ENCODE peak calls at places on chromosomes 3 and 15, in eight cellular contexts. S is GM12865, J is glutamatergic neuron, G is left lung, L is transverse colon, B is pancreas, I is colonic mucosa, F is esophagus squamous epithelium. M is an unnamed sample.
A peak's percentile ranks its signal among the peaks of the same experiment; 100 is the strongest.

GRCh38 chr3:168040624-168041208 is 55.0 kb downstream of the GOLIM4 start:
- DNase-seq in S (peak; percentile 52), J (no peak), G (no peak), L (no peak), B (no peak), I (no peak), F (no peak), M (peak; percentile 22)

GRCh38 chr3:45409921-45410320 is 21.5 kb downstream of the LARS2 start:
- DNase-seq in S (no peak), J (no peak), G (no peak), L (no peak), B (no peak), I (no peak), F (no peak), M (no peak)

GRCh38 chr15:73924258-73924921 is 1.9 kb upstream of the LOXL1 start:
- DNase-seq in S (no peak), J (peak; percentile 74), G (no peak), L (no peak), B (peak; percentile 49), I (no peak), F (no peak), M (peak; percentile 37)

GRCh38 chr15:62777657-62778056 is 264.9 kb upstream of the TPM1 start:
- DNase-seq in S (no peak), J (no peak), G (no peak), L (no peak), B (no peak), I (no peak), F (no peak), M (no peak)

GRCh38 chr3:149090907-149091306 is 4.6 kb upstream of the HLTF start:
- DNase-seq in S (peak; percentile 30), J (no peak), G (no peak), L (no peak), B (no peak), I (no peak), F (no peak), M (no peak)

GRCh38 chr3:73999501-73999900 is 374.8 kb upstream of the PDZRN3 start:
- DNase-seq in S (no peak), J (no peak), G (no peak), L (no peak), B (no peak), I (no peak), F (no peak), M (no peak)

GRCh38 chr3:9067352-9067975 is 104.2 kb upstream of the RAD18 start:
- DNase-seq in S (peak; percentile 71), J (peak; percentile 58), G (no peak), L (peak; percentile 41), B (no peak), I (peak; percentile 50), F (no peak), M (peak; percentile 33)

GRCh38 chr15:58517252-58517681 is 85.5 kb downstream of the LIPC start:
- DNase-seq in S (peak; percentile 32), J (no peak), G (no peak), L (no peak), B (no peak), I (no peak), F (no peak), M (no peak)

GRCh38 chr3:104885214-104885814 is 481.4 kb upstream of the ALCAM start:
- DNase-seq in S (peak; percentile 18), J (no peak), G (no peak), L (no peak), B (no peak), I (no peak), F (no peak), M (no peak)

GRCh38 chr3:195559723-195560409 is 16.7 kb upstream of the PPP1R2 start:
- DNase-seq in S (no peak), J (no peak), G (no peak), L (no peak), B (no peak), I (no peak), F (no peak), M (peak; percentile 55)

GRCh38 chr3:119918992-119919933 is 137.4 kb downstream of the NR1I2 start:
- DNase-seq in S (no peak), J (no peak), G (no peak), L (no peak), B (no peak), I (no peak), F (no peak), M (no peak)

GRCh38 chr3:124793054-124793740 is 62.9 kb downstream of the UMPS start:
- DNase-seq in S (no peak), J (no peak), G (no peak), L (no peak), B (no peak), I (no peak), F (no peak), M (peak; percentile 46)

GRCh38 chr3:112390783-112391641 is 58.1 kb downstream of the CD200 start:
- DNase-seq in S (peak; percentile 29), J (no peak), G (no peak), L (no peak), B (no peak), I (no peak), F (no peak), M (peak; percentile 54)

GRCh38 chr3:197001972-197002700 is 27.5 kb downstream of the MELTF start:
- DNase-seq in S (no peak), J (no peak), G (no peak), L (no peak), B (peak; percentile 60), I (no peak), F (no peak), M (no peak)

GRCh38 chr15:87563840-87564239 is 692.7 kb downstream of the NTRK3 start:
- DNase-seq in S (no peak), J (no peak), G (no peak), L (no peak), B (no peak), I (no peak), F (no peak), M (no peak)

GRCh38 chr3:3499987-3500386 is 299.2 kb upstream of the LRRN1 start:
- DNase-seq in S (no peak), J (no peak), G (no peak), L (no peak), B (no peak), I (no peak), F (no peak), M (no peak)

GRCh38 chr15:72844067-72844466 is 60.5 kb upstream of the ADPGK start:
- DNase-seq in S (no peak), J (no peak), G (no peak), L (no peak), B (no peak), I (no peak), F (no peak), M (no peak)

GRCh38 chr3:141414800-141415462 is 46.6 kb downstream of the ZBTB38 start:
- DNase-seq in S (no peak), J (no peak), G (no peak), L (no peak), B (no peak), I (no peak), F (no peak), M (no peak)

GRCh38 chr15:100596792-100597191 is 5.2 kb downstream of the LINS1 start:
- DNase-seq in S (peak; percentile 91), J (no peak), G (peak; percentile 38), L (peak; percentile 48), B (no peak), I (peak; percentile 29), F (no peak), M (no peak)

GRCh38 chr3:31760654-31761053 is 220.4 kb downstream of the OSBPL10 start:
- DNase-seq in S (no peak), J (no peak), G (no peak), L (no peak), B (no peak), I (no peak), F (no peak), M (no peak)

GRCh38 chr15:44712108-44713005 is 1.0 kb downstream of the B2M start:
- DNase-seq in S (peak; percentile 87), J (no peak), G (peak; percentile 76), L (peak; percentile 80), B (peak; percentile 68), I (peak; percentile 92), F (no peak), M (peak; percentile 62)

GRCh38 chr15:50233192-50233736 is 32.3 kb downstream of the HDC start:
- DNase-seq in S (no peak), J (no peak), G (no peak), L (no peak), B (no peak), I (no peak), F (no peak), M (no peak)

GRCh38 chr15:50238263-50238662 is 27.3 kb downstream of the HDC start:
- DNase-seq in S (no peak), J (no peak), G (no peak), L (no peak), B (no peak), I (no peak), F (no peak), M (no peak)

GRCh38 chr15:50235794-50236193 is 29.7 kb downstream of the HDC start:
- DNase-seq in S (no peak), J (no peak), G (no peak), L (no peak), B (no peak), I (no peak), F (no peak), M (no peak)

GRCh38 chr15:50234764-50235163 is 30.8 kb downstream of the HDC start:
- DNase-seq in S (no peak), J (no peak), G (no peak), L (no peak), B (no peak), I (no peak), F (no peak), M (no peak)

GRCh38 chr15:50236433-50236832 is 29.1 kb downstream of the HDC start:
- DNase-seq in S (no peak), J (no peak), G (no peak), L (no peak), B (no peak), I (no peak), F (no peak), M (no peak)
- TF ChIP-seq CTCF in S (no peak), J (no peak), G (no peak), L (no peak), B (no peak), I (no peak), F (no peak), M (no peak)

GRCh38 chr15:78242128-78242527 is 7.8 kb upstream of the ACSBG1 start:
- DNase-seq in S (peak; percentile 18), J (peak; percentile 77), G (no peak), L (peak; percentile 57), B (no peak), I (peak; percentile 59), F (no peak), M (peak; percentile 50)
- TF ChIP-seq CTCF in S (peak; percentile 51), J (peak; percentile 52), G (peak; percentile 40), L (peak; percentile 49), B (no peak), I (peak; percentile 27), F (peak; percentile 10), M (peak; percentile 53)

DNA sequence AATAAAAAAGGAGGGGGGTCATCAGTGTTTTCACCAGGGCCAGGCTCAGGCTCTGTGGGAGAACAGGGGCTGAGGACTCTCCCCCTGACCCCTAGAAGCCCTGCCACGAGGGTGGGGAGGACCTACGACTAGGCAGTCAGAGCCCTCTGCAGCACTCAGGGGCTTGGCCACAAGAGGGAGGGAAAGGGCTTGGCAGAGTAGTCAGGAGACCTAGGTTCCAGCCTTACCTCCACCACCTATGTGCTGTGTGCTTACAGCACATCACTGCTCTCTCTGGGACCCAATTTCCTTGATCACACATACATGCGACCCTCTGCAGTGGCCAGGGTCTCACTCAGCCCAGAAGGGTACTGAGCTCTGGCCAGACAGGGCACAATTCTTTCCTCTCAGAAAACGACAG is 16.3 kb upstream of the SKIC8 start:
- DNase-seq in S (peak; percentile 50), J (no peak), G (no peak), L (peak; percentile 54), B (peak; percentile 41), I (peak; percentile 52), F (no peak), M (peak; percentile 35)
- TF ChIP-seq CTCF in S (peak; percentile 46), J (no peak), G (no peak), L (peak; percentile 38), B (no peak), I (peak; percentile 20), F (no peak), M (peak; percentile 13)

GRCh38 chr3:194138098-194138474 is 2.1 kb downstream of the HES1 start:
- DNase-seq in S (no peak), J (no peak), G (no peak), L (no peak), B (no peak), I (no peak), F (no peak), M (no peak)
- TF ChIP-seq CTCF in S (no peak), J (no peak), G (no peak), L (peak; percentile 23), B (no peak), I (no peak), F (no peak), M (peak; percentile 11)

M was measured in Calu3.